ENCODE peak calls at places on chromosomes 6 and 20, in six cellular contexts. A is activated CD4-positive, CD25-positive, alpha-beta regulatory T cell; Q is activated CD8-positive, alpha-beta memory T cell treated with anti-CD3 and anti-CD28 coated beads, Interleukin-2, amount 10 ng/mL, durations not matched to agents 7 days and 5 days; U is colonic mucosa; L is IMR-90; C is CD8-positive, alpha-beta memory T cell. Z is an unnamed sample.

GRCh38 chr20:9794831-9795230 is 44.0 kb downstream of the PAK5 start:
- DNase-seq in L (no peak), A (no peak), C (no peak), U (no peak), Q (no peak), Z (no peak)

GRCh38 chr6:162238675-162239074 is 488.9 kb downstream of the PRKN start:
- DNase-seq in L (no peak), C (no peak), A (no peak), Q (no peak), U (no peak), Z (no peak)

GRCh38 chr6:119119989-119120388 is 41.5 kb upstream of the FAM184A start:
- DNase-seq in A (no peak), L (peak), Q (no peak), C (no peak), U (no peak), Z (no peak)

GRCh38 chr20:50919567-50919966 is 11.7 kb downstream of the ADNP start:
- DNase-seq in A (no peak), C (no peak), L (peak), Q (no peak), U (no peak), Z (no peak)

GRCh38 chr6:90123796-90124195 is 172.8 kb downstream of the BACH2 start:
- DNase-seq in L (peak), Q (no peak), C (no peak), U (no peak), A (no peak), Z (no peak)

GRCh38 chr6:33896391-33897192 is 92.8 kb upstream of the MLN start:
- DNase-seq in U (no peak), C (no peak), A (no peak), L (peak), Q (no peak), Z (no peak)

GRCh38 chr20:37334450-37334849 is 11.5 kb upstream of the SRC start:
- DNase-seq in A (no peak), U (no peak), C (no peak), L (no peak), Q (no peak), Z (no peak)

GRCh38 chr20:17875106-17875980 is 93.3 kb downstream of the SNX5 start:
- DNase-seq in L (peak), U (peak), C (no peak), A (no peak), Q (no peak), Z (no peak)

GRCh38 chr20:36399969-36400545 is 93.9 kb downstream of the DLGAP4 start:
- DNase-seq in C (no peak), A (no peak), U (no peak), Q (no peak), L (no peak), Z (no peak)

GRCh38 chr6:44059359-44060342 is 67.6 kb downstream of the MRPL14 start:
- DNase-seq in U (no peak), A (no peak), L (peak), C (no peak), Q (no peak), Z (no peak)

GRCh38 chr6:39599996-39600395 is 125.2 kb downstream of the KIF6 start:
- DNase-seq in L (no peak), U (no peak), C (no peak), A (no peak), Q (no peak), Z (no peak)

GRCh38 chr6:24581084-24581669 is 64.8 kb downstream of the KIAA0319 start:
- DNase-seq in U (peak), Q (peak), C (peak), A (peak), L (peak), Z (peak)

GRCh38 chr20:62208061-62208804 is 11.8 kb downstream of the HRH3 start:
- DNase-seq in U (no peak), Q (no peak), C (no peak), A (no peak), L (no peak), Z (no peak)

GRCh38 chr6:110620065-110620464 is 143.7 kb upstream of the SLC22A16 start:
- DNase-seq in L (no peak), Q (no peak), C (no peak), A (no peak), U (no peak), Z (no peak)

GRCh38 chr20:56215115-56215514 is 33.4 kb upstream of the MC3R start:
- DNase-seq in Q (no peak), C (no peak), U (no peak), L (no peak), A (no peak), Z (no peak)

GRCh38 chr6:84074988-84075781 is 41.6 kb downstream of the MRAP2 start:
- DNase-seq in Q (no peak), L (peak), A (no peak), C (no peak), U (no peak), Z (no peak)

GRCh38 chr20:43459022-43459942 is 1.6 kb downstream of the SRSF6 start:
- DNase-seq in C (no peak), Q (peak), L (peak), U (peak), A (no peak), Z (no peak)

GRCh38 chr6:40999498-41000070 is 39.4 kb downstream of the UNC5CL start:
- DNase-seq in L (peak), A (no peak), Q (no peak), U (peak), C (no peak), Z (no peak)

GRCh38 chr20:5463007-5463686 is 146.4 kb upstream of the PROKR2 start:
- DNase-seq in U (no peak), A (no peak), C (no peak), Q (no peak), L (no peak), Z (no peak)

GRCh38 chr6:33694977-33695376 is 16.5 kb downstream of the UQCC2 start:
- DNase-seq in U (no peak), A (no peak), L (no peak), C (no peak), Q (no peak), Z (no peak)

GRCh38 chr6:97437087-97437486 is 154.1 kb upstream of the MMS22L start:
- DNase-seq in A (no peak), L (peak), C (no peak), U (no peak), Q (no peak), Z (no peak)

GRCh38 chr20:41654292-41654691 is 36.1 kb upstream of the CHD6 start:
- DNase-seq in U (no peak), A (no peak), L (no peak), C (no peak), Q (no peak), Z (no peak)

GRCh38 chr6:25998379-25998778 is 35.8 kb downstream of the TRIM38 start:
- DNase-seq in U (no peak), A (no peak), L (no peak), Q (no peak), C (no peak), Z (no peak)

GRCh38 chr6:30612213-30612612 is 4.8 kb downstream of the PPP1R10 start:
- DNase-seq in C (no peak), L (peak), U (no peak), A (no peak), Q (no peak), Z (no peak)